ENCODE peak calls at places on chromosomes 12 and 14, in four cellular contexts. F, R, H and X are unnamed samples.

GRCh38 chr14:79256311-79256879 is 954.9 kb downstream of the DIO2 start:
- DNase-seq in H (no peak), F (no peak), R (no peak), X (no peak)

GRCh38 chr12:57755454-57756372 is 810 bp downstream of the MARCHF9 start:
- DNase-seq in H (no peak), R (peak), F (no peak), X (no peak)

GRCh38 chr12:52043386-52044212 is 7.6 kb upstream of the NR4A1 start:
- DNase-seq in R (peak), F (no peak), H (peak), X (peak)

GRCh38 chr12:68373836-68374314 is 41.7 kb upstream of the MDM1 start:
- DNase-seq in F (no peak), R (no peak), H (no peak), X (no peak)

GRCh38 chr12:123384318-123384993 is 524 bp downstream of the KMT5A start:
- DNase-seq in F (no peak), R (no peak), H (peak), X (no peak)

GRCh38 chr14:78010688-78011087 is 159.5 kb upstream of the NRXN3 start:
- DNase-seq in F (no peak), R (no peak), H (no peak), X (peak)

GRCh38 chr12:24197517-24197916 is 248.0 kb upstream of the SOX5 start:
- DNase-seq in F (no peak), R (no peak), H (no peak), X (no peak)

GRCh38 chr12:18257251-18257650 is 4.1 kb upstream of the PIK3C2G start:
- DNase-seq in F (no peak), R (no peak), H (no peak), X (no peak)

DNA sequence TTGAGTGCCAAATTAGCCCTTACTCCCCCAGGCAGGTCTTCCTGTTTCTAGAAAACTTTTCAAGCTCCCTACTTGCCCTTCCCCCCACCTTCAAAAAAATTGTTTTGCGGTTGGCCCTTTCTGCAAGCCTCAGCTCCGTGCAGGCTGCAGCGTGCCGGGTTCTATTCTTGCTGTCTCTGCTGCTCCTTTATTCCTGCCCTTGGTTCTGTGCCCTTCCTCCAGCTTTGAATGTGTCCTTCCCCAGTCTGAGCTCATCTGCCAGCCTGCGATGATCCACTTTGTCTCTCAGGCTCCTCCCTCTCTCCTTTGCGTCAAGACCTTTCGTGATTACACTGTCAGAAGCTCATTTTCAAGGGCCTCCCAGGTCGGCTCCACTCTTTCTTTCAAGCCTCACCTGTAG is 98.6 kb downstream of the IRF2BPL start:
- DNase-seq in F (no peak), H (no peak), R (peak), X (no peak)
- H3K4me3 ChIP-seq in F (no peak), H (no peak), R (no peak), X (no peak)

GRCh38 chr12:119988440-119988787 is 622 bp upstream of the BICDL1 start:
- DNase-seq in F (peak), H (no peak), R (no peak), X (peak)
- TF ChIP-seq CTCF in F (peak), H (no peak), R (no peak), X (peak)

DNA sequence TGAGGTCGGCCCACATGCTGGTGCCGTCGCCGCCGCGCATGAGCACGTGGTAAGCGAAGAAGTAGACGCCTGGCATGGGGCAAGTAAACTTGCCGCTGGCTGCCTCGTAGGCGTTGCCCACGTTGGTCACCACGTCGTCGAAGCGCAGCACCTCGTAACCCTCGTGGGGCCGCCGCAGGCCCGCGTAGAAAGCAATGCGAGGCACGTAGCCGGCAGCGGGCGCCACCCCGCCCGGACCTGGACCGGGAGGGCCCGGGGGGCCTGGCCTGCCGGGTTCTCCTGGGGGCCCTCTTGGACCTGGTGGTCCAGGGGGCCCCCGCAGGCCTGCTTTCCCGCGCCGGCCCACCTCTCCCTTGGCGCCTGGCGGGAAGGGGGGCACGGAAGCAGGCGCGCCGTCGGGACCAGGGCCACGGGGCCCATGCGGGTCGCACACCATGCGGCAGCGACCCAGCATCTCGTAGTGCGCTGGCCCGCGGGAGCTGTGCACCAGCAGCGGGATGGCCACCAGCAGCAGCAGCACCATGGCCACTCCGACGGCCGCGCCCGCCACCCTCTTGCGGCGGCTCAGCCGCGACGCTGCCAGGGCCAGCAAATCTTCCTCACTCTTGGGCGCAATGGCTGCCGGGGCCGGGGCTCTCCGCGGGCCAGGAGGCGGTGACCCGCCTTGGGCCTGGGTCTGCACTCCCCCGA is 888 bp downstream of the C1QL4 start:
- DNase-seq in H (no peak), F (no peak), R (no peak), X (no peak)
- H3K4me3 ChIP-seq in H (peak), F (no peak), R (no peak), X (no peak)

DNA sequence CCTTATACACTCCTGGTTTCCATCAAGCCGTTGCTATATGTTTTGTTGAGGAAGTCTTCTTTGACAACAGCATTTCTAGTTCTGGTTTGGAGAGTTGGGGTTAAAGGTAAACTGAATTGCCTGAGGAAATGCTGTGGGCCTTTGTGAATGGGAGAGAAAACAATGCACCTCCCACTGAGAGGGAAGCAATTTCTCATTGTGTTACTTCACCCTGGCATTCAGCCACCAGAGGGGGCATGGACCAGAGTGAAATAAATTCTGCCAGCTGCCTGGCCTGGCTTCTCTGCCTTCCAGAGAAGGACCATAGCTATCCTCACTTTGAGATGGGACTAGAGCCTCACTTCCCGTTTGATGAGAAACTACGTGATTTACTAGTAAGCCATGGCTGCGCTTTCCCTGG is 475.3 kb downstream of the EGLN3 start:
- DNase-seq in H (no peak), F (peak), R (peak), X (peak)
- TF ChIP-seq CTCF in H (no peak), F (peak), R (no peak), X (peak)

GRCh38 chr12:132430838-132431826 is 58.8 kb upstream of the FBRSL1 start:
- DNase-seq in F (no peak), H (no peak), R (no peak), X (no peak)

GRCh38 chr12:132428872-132429121 is 61.2 kb upstream of the FBRSL1 start:
- DNase-seq in F (no peak), H (no peak), R (no peak), X (no peak)

GRCh38 chr12:132429122-132429931 is 60.6 kb upstream of the FBRSL1 start:
- DNase-seq in H (no peak), F (no peak), R (no peak), X (no peak)

GRCh38 chr12:132427999-132428871 is 61.7 kb upstream of the FBRSL1 start:
- DNase-seq in R (no peak), H (no peak), F (no peak), X (no peak)

DNA sequence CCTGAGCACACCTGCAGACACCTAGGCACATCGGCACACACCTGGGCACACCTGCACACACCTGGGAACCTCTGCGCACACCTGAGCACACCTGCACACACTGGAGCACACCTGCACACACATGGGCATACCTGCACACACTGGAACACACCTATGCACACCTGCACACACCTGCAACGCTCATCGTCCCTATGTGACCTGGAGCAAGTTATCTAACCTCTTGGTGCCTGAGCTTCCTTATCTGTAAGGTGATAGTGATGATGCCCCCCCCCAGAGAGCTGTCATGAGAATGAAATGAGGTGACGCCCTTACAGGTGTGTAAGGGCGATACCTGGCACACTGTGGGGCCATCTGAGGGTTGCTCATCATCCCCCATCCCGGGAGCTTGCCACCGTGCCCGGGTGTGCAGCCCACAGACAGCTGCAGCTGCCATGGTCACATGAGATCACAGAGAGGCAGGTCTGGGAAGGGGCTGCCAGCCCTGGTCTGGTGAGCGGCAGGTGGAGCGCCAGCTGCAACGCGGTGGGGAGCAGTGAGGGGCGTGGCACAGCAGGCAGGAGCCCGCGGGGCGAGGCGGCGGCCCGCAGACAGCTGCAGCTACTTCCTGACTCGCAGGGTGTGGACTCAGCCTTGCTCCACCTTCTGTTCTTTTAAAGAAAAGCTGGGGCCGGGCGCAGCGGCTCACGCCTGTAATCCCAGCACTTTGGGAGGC is 59.9 kb upstream of the FBRSL1 start:
- DNase-seq in F (no peak), R (no peak), H (no peak), X (no peak)
- H3K4me3 ChIP-seq in F (no peak), R (no peak), H (no peak), X (no peak)

GRCh38 chr12:102602549-102602948 is 122.2 kb upstream of the IGF1 start:
- DNase-seq in F (no peak), R (no peak), H (no peak), X (no peak)
- TF ChIP-seq CTCF in F (no peak), R (no peak), H (no peak), X (no peak)

GRCh38 chr14:54724123-54724522 is 157.2 kb downstream of the SAMD4A start:
- DNase-seq in R (no peak), H (no peak), F (no peak), X (no peak)
- H3K4me3 ChIP-seq in R (no peak), H (no peak), F (no peak), X (no peak)

DNA sequence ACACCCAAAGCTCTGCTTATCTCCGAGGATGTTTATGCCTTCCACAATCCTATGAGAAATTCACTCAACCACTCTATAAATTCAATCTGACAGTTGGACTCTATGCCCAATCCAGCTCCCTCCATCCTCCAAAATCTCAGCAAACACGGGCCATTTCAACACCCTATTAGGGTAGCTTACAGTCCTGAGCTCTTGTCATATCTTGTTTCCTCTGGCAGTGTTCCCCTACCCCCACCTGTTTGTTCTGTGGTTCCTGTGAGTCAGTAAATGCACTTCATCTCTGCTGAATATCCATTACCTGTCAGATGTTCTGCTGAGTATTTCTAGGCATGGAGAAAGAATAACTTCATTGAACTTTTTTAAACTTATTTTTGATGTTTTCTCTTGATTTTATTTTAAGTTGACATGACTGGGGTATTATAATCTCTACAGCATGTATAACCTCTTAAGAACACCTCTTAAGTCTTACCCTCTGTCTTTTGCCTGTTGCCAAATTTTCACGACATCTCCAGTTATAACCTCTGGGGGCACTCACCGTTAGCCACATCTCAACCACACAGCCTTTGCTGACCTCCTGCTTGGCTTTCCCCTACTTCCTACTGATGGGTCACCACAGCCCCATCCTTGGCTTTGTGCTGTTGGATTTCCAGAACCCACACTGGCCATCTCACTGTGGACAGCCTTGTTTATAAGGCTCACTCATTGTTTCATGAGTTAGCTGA is 317.0 kb upstream of the TMPO start:
- DNase-seq in R (no peak), F (no peak), H (no peak), X (no peak)
- TF ChIP-seq CTCF in R (no peak), F (no peak), H (no peak), X (no peak)

GRCh38 chr14:52268191-52269061 is 928 bp downstream of the PTGDR start:
- DNase-seq in F (no peak), H (no peak), R (peak), X (peak)
- H3K4me3 ChIP-seq in F (peak), H (peak), R (peak), X (peak)

DNA sequence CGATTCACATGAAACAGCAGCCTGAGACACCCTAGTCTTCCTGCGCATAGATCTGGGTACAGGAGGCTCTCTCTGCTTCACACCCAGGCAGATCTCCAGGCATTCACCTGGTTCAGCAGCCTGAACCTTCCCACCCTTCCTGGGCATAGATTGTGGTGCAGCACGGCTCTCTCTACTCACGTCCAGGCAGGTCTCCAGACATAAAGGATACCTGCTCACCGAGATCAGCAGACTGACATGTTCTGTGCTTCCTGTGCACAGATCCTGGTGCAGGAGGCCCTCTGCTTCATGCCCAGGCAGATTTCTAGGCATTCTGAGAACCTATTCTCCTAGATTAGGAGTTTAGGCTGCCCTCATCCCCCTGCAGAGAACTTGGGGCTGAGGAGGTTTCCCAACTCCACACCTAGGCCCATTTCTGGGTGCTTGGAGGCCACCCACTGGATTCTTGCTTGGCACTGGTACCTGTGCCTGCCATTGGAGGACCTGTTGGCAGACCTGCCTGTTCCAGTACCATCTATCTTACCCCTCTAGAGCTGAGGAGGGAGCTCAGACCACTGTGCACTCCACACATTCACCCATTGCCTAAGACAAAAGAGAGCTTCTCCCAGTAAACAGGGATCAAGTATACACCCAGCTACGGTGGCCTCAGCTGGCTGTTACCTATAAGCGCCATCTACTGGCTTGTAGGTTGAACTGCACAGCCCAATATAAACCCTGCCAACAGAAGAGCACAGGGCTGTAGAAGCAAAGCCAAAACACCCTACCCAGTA is 28.0 kb upstream of the GARIN6 start:
- DNase-seq in F (peak), H (no peak), R (no peak), X (peak)
- TF ChIP-seq CTCF in F (peak), H (no peak), R (peak), X (peak)